ENCODE peak calls at places on chromosomes 3 and 15, in eight cellular contexts. V is heart left ventricle; T is NCI-H1417; O is GM23248; X is GM06990; W is stimulated activated CD4-positive, alpha-beta T cell treated with anti-CD3 and anti-CD28 coated beads, Interleukin-12 subunit alpha, Interleukin-12 subunit beta, amount 100 ng/mL, for 24 hours; Z is mesenchymal stem cell; R is tibial artery. L is an unnamed sample.
A peak's percentile ranks its signal among the peaks of the same experiment; 100 is the strongest.

GRCh38 chr15:33701304-33701696 is 267.0 kb upstream of the CHRM5 start:
- DNase-seq in V (no peak), T (peak; percentile 39), O (peak; percentile 23), X (no peak), W (no peak), Z (no peak), R (no peak), L (no peak)

GRCh38 chr3:13705051-13705450 is 156.1 kb downstream of the FBLN2 start:
- DNase-seq in V (no peak), T (no peak), O (no peak), X (no peak), W (no peak), Z (no peak), R (peak; percentile 12), L (no peak)

GRCh38 chr3:70999730-71000129 is 583.8 kb downstream of the FOXP1 start:
- DNase-seq in V (no peak), T (no peak), O (peak; percentile 92), X (no peak), W (no peak), Z (peak; percentile 71), R (no peak), L (no peak)

GRCh38 chr3:155286745-155287144 is 6.7 kb downstream of the STRIT1 start:
- DNase-seq in V (no peak), T (no peak), O (peak; percentile 56), X (no peak), W (no peak), Z (no peak), R (no peak), L (no peak)

GRCh38 chr3:47186285-47186684 is 22.4 kb upstream of the SETD2 start:
- DNase-seq in V (no peak), T (no peak), O (no peak), X (no peak), W (no peak), Z (no peak), R (no peak), L (no peak)

GRCh38 chr3:52124766-52125165 is 29.5 kb downstream of the POC1A start:
- DNase-seq in V (no peak), T (no peak), O (no peak), X (no peak), W (no peak), Z (no peak), R (no peak), L (no peak)

GRCh38 chr15:77001351-77001750 is 6.4 kb downstream of the PSTPIP1 start:
- DNase-seq in V (no peak), T (peak; percentile 85), O (no peak), X (no peak), W (no peak), Z (no peak), R (peak; percentile 55), L (no peak)

GRCh38 chr15:27490867-27491595 is 520.0 kb downstream of the GABRG3 start:
- DNase-seq in V (no peak), T (no peak), O (no peak), X (no peak), W (no peak), Z (no peak), R (no peak), L (no peak)

GRCh38 chr15:65101418-65101890 is 13.5 kb downstream of the UBAP1L start:
- DNase-seq in V (peak; percentile 66), T (peak; percentile 18), O (peak; percentile 68), X (no peak), W (no peak), Z (peak; percentile 70), R (peak; percentile 81), L (peak; percentile 69)

GRCh38 chr3:171193693-171194092 is 167.2 kb upstream of the SLC2A2 start:
- DNase-seq in V (no peak), T (no peak), O (no peak), X (no peak), W (no peak), Z (no peak), R (no peak), L (no peak)